ENCODE peak calls at places on chromosomes 5 and 9, in ten cellular contexts. One of them, this sample, is unnamed.

GRCh38 chr9:37575511-37575914 is 667 bp downstream of the FBXO10 start:
- DNase-seq in thyroid gland: no peak
- DNase-seq in left ventricle myocardium inferior: no peak
- DNase-seq in uterus: no peak
- DNase-seq in A549: no peak
- DNase-seq in OCI-LY7: peak; percentile 57
- DNase-seq in right cardiac atrium: no peak
- DNase-seq in CD8-positive, alpha-beta memory T cell: no peak
- DNase-seq in foreskin keratinocyte: no peak
- DNase-seq in heart right ventricle: no peak
- DNase-seq in this sample: no peak

GRCh38 chr5:159547466-159548195 is 217.3 kb upstream of the IL12B start:
- DNase-seq in right cardiac atrium: no peak
- DNase-seq in thyroid gland: no peak
- DNase-seq in heart right ventricle: no peak
- DNase-seq in OCI-LY7: no peak
- DNase-seq in CD8-positive, alpha-beta memory T cell: no peak
- DNase-seq in foreskin keratinocyte: no peak
- DNase-seq in uterus: no peak
- DNase-seq in left ventricle myocardium inferior: no peak
- DNase-seq in A549: no peak
- DNase-seq in this sample: no peak

GRCh38 chr5:33272288-33272687 is 168.5 kb upstream of the TARS1 start:
- DNase-seq in heart right ventricle: no peak
- DNase-seq in foreskin keratinocyte: peak; percentile 88
- DNase-seq in OCI-LY7: no peak
- DNase-seq in uterus: no peak
- DNase-seq in left ventricle myocardium inferior: no peak
- DNase-seq in right cardiac atrium: no peak
- DNase-seq in CD8-positive, alpha-beta memory T cell: no peak
- DNase-seq in thyroid gland: no peak
- DNase-seq in A549: peak; percentile 57
- DNase-seq in this sample: no peak

GRCh38 chr9:11893331-11893730 is 799.9 kb upstream of the TYRP1 start:
- DNase-seq in CD8-positive, alpha-beta memory T cell: no peak
- DNase-seq in uterus: no peak
- DNase-seq in left ventricle myocardium inferior: no peak
- DNase-seq in foreskin keratinocyte: no peak
- DNase-seq in right cardiac atrium: no peak
- DNase-seq in A549: no peak
- DNase-seq in OCI-LY7: no peak
- DNase-seq in heart right ventricle: no peak
- DNase-seq in thyroid gland: no peak
- DNase-seq in this sample: no peak

GRCh38 chr5:123482258-123482657 is 29.7 kb upstream of the CSNK1G3 start:
- DNase-seq in heart right ventricle: no peak
- DNase-seq in thyroid gland: no peak
- DNase-seq in CD8-positive, alpha-beta memory T cell: no peak
- DNase-seq in foreskin keratinocyte: no peak
- DNase-seq in right cardiac atrium: no peak
- DNase-seq in A549: no peak
- DNase-seq in left ventricle myocardium inferior: no peak
- DNase-seq in OCI-LY7: no peak
- DNase-seq in uterus: no peak
- DNase-seq in this sample: no peak

GRCh38 chr9:4344946-4345345 is 45.1 kb upstream of the GLIS3 start:
- DNase-seq in A549: no peak
- DNase-seq in uterus: no peak
- DNase-seq in left ventricle myocardium inferior: no peak
- DNase-seq in CD8-positive, alpha-beta memory T cell: no peak
- DNase-seq in foreskin keratinocyte: peak; percentile 84
- DNase-seq in OCI-LY7: no peak
- DNase-seq in heart right ventricle: no peak
- DNase-seq in right cardiac atrium: no peak
- DNase-seq in thyroid gland: no peak
- DNase-seq in this sample: no peak

GRCh38 chr5:173829826-173830225 is 58.3 kb upstream of the CPEB4 start:
- DNase-seq in CD8-positive, alpha-beta memory T cell: no peak
- DNase-seq in uterus: no peak
- DNase-seq in heart right ventricle: no peak
- DNase-seq in right cardiac atrium: no peak
- DNase-seq in foreskin keratinocyte: peak; percentile 18
- DNase-seq in thyroid gland: peak; percentile 85
- DNase-seq in OCI-LY7: peak; percentile 80
- DNase-seq in left ventricle myocardium inferior: no peak
- DNase-seq in A549: no peak
- DNase-seq in this sample: no peak

GRCh38 chr5:179801304-179802206 is 5.1 kb downstream of the MGAT4B start:
- DNase-seq in heart right ventricle: peak; percentile 70
- DNase-seq in A549: peak; percentile 82
- DNase-seq in OCI-LY7: peak; percentile 64
- DNase-seq in left ventricle myocardium inferior: peak; percentile 74
- DNase-seq in right cardiac atrium: peak; percentile 91
- DNase-seq in CD8-positive, alpha-beta memory T cell: peak; percentile 85
- DNase-seq in foreskin keratinocyte: no peak
- DNase-seq in thyroid gland: peak; percentile 92
- DNase-seq in uterus: peak; percentile 75
- DNase-seq in this sample: no peak

GRCh38 chr9:86946712-86947145 is 577 bp downstream of the GAS1 start:
- DNase-seq in left ventricle myocardium inferior: peak; percentile 49
- DNase-seq in right cardiac atrium: peak; percentile 87
- DNase-seq in OCI-LY7: no peak
- DNase-seq in uterus: peak; percentile 61
- DNase-seq in CD8-positive, alpha-beta memory T cell: peak; percentile 59
- DNase-seq in heart right ventricle: peak; percentile 47
- DNase-seq in foreskin keratinocyte: no peak
- DNase-seq in A549: peak; percentile 8
- DNase-seq in thyroid gland: peak; percentile 56
- DNase-seq in this sample: peak; percentile 70

GRCh38 chr9:86943871-86944240 is 3.5 kb downstream of the GAS1 start:
- DNase-seq in left ventricle myocardium inferior: no peak
- DNase-seq in CD8-positive, alpha-beta memory T cell: no peak
- DNase-seq in right cardiac atrium: no peak
- DNase-seq in thyroid gland: no peak
- DNase-seq in heart right ventricle: no peak
- DNase-seq in OCI-LY7: no peak
- DNase-seq in uterus: no peak
- DNase-seq in foreskin keratinocyte: no peak
- DNase-seq in A549: no peak
- DNase-seq in this sample: no peak

GRCh38 chr9:86943223-86943870 is 4.0 kb downstream of the GAS1 start:
- DNase-seq in left ventricle myocardium inferior: no peak
- DNase-seq in foreskin keratinocyte: no peak
- DNase-seq in right cardiac atrium: peak; percentile 57
- DNase-seq in thyroid gland: peak; percentile 15
- DNase-seq in A549: no peak
- DNase-seq in heart right ventricle: no peak
- DNase-seq in OCI-LY7: no peak
- DNase-seq in CD8-positive, alpha-beta memory T cell: no peak
- DNase-seq in uterus: no peak
- DNase-seq in this sample: no peak

GRCh38 chr9:86945868-86946711 is 1.2 kb downstream of the GAS1 start:
- DNase-seq in CD8-positive, alpha-beta memory T cell: peak; percentile 80
- DNase-seq in OCI-LY7: peak; percentile 6
- DNase-seq in foreskin keratinocyte: no peak
- DNase-seq in heart right ventricle: peak; percentile 52
- DNase-seq in left ventricle myocardium inferior: peak; percentile 65
- DNase-seq in uterus: peak; percentile 45
- DNase-seq in A549: peak; percentile 45
- DNase-seq in right cardiac atrium: peak; percentile 90
- DNase-seq in thyroid gland: peak; percentile 71
- DNase-seq in this sample: peak; percentile 75

GRCh38 chr9:86944974-86945867 is 2.1 kb downstream of the GAS1 start:
- DNase-seq in heart right ventricle: peak; percentile 17
- DNase-seq in uterus: no peak
- DNase-seq in right cardiac atrium: no peak
- DNase-seq in CD8-positive, alpha-beta memory T cell: no peak
- DNase-seq in left ventricle myocardium inferior: no peak
- DNase-seq in foreskin keratinocyte: no peak
- DNase-seq in A549: no peak
- DNase-seq in OCI-LY7: no peak
- DNase-seq in thyroid gland: no peak
- DNase-seq in this sample: no peak
- H3K4me1 ChIP-seq in heart right ventricle: peaks cover 9% of the 10 kb centered on the region
- H3K4me1 ChIP-seq in uterus: no peaks in the 10 kb centered on the region
- H3K4me1 ChIP-seq in right cardiac atrium: no peaks in the 10 kb centered on the region
- H3K4me1 ChIP-seq in CD8-positive, alpha-beta memory T cell: peaks cover 15% of the 10 kb centered on the region
- H3K4me1 ChIP-seq in left ventricle myocardium inferior: peaks cover 37% of the 10 kb centered on the region
- H3K4me1 ChIP-seq in foreskin keratinocyte: no peaks in the 10 kb centered on the region
- H3K4me1 ChIP-seq in A549: peaks cover 10% of the 10 kb centered on the region
- H3K4me1 ChIP-seq in OCI-LY7: peaks cover 4% of the 10 kb centered on the region
- H3K4me1 ChIP-seq in thyroid gland: peaks cover 13% of the 10 kb centered on the region
- H3K4me1 ChIP-seq in this sample: peaks cover 26% of the 10 kb centered on the region

GRCh38 chr9:92236915-92237314 is 56.6 kb downstream of the IARS1 start:
- DNase-seq in CD8-positive, alpha-beta memory T cell: no peak
- DNase-seq in OCI-LY7: no peak
- DNase-seq in A549: no peak
- DNase-seq in foreskin keratinocyte: no peak
- DNase-seq in right cardiac atrium: no peak
- DNase-seq in thyroid gland: no peak
- DNase-seq in uterus: no peak
- DNase-seq in left ventricle myocardium inferior: no peak
- DNase-seq in heart right ventricle: no peak
- DNase-seq in this sample: no peak

GRCh38 chr9:92242115-92242778 is 51.2 kb downstream of the IARS1 start:
- DNase-seq in OCI-LY7: no peak
- DNase-seq in heart right ventricle: no peak
- DNase-seq in foreskin keratinocyte: no peak
- DNase-seq in A549: peak; percentile 18
- DNase-seq in CD8-positive, alpha-beta memory T cell: no peak
- DNase-seq in uterus: peak; percentile 22
- DNase-seq in left ventricle myocardium inferior: no peak
- DNase-seq in right cardiac atrium: no peak
- DNase-seq in thyroid gland: peak; percentile 27
- DNase-seq in this sample: no peak

GRCh38 chr9:92232190-92232589 is 61.3 kb downstream of the IARS1 start:
- DNase-seq in thyroid gland: no peak
- DNase-seq in left ventricle myocardium inferior: no peak
- DNase-seq in A549: no peak
- DNase-seq in OCI-LY7: no peak
- DNase-seq in foreskin keratinocyte: no peak
- DNase-seq in CD8-positive, alpha-beta memory T cell: no peak
- DNase-seq in uterus: no peak
- DNase-seq in heart right ventricle: no peak
- DNase-seq in right cardiac atrium: no peak
- DNase-seq in this sample: no peak

GRCh38 chr9:92234503-92234902 is 59.0 kb downstream of the IARS1 start:
- DNase-seq in CD8-positive, alpha-beta memory T cell: no peak
- DNase-seq in right cardiac atrium: no peak
- DNase-seq in foreskin keratinocyte: no peak
- DNase-seq in uterus: no peak
- DNase-seq in OCI-LY7: no peak
- DNase-seq in thyroid gland: peak; percentile 30
- DNase-seq in left ventricle myocardium inferior: no peak
- DNase-seq in A549: no peak
- DNase-seq in heart right ventricle: no peak
- DNase-seq in this sample: no peak

DNA sequence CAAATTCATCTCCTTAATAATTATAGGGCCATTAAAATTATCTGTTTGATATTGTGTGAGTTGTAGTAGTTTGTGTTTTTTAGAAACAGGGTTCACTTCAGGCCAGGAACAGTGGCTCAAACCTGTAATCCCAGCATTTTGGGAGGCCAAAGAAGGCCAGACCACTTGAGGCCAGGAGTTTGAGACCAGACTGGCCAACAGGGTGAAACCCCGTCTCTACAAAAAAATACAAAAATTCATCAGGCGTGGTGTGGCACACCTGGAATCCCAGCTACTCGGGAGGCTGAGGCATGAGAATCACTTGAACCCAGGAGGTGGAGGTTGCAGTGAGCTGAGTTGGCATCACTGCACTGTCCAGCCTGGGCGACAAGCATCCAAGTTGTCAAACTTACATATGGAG is 57.0 kb downstream of the IARS1 start:
- DNase-seq in CD8-positive, alpha-beta memory T cell: no peak
- DNase-seq in left ventricle myocardium inferior: no peak
- DNase-seq in thyroid gland: no peak
- DNase-seq in uterus: no peak
- DNase-seq in right cardiac atrium: no peak
- DNase-seq in foreskin keratinocyte: no peak
- DNase-seq in heart right ventricle: no peak
- DNase-seq in OCI-LY7: no peak
- DNase-seq in A549: no peak
- DNase-seq in this sample: no peak
- H3K4me1 ChIP-seq in CD8-positive, alpha-beta memory T cell: no peaks in the 10 kb centered on the region
- H3K4me1 ChIP-seq in left ventricle myocardium inferior: no peaks in the 10 kb centered on the region
- H3K4me1 ChIP-seq in thyroid gland: no peaks in the 10 kb centered on the region
- H3K4me1 ChIP-seq in uterus: no peaks in the 10 kb centered on the region
- H3K4me1 ChIP-seq in right cardiac atrium: no peaks in the 10 kb centered on the region
- H3K4me1 ChIP-seq in foreskin keratinocyte: no peaks in the 10 kb centered on the region
- H3K4me1 ChIP-seq in heart right ventricle: no peaks in the 10 kb centered on the region
- H3K4me1 ChIP-seq in OCI-LY7: no peaks in the 10 kb centered on the region
- H3K4me1 ChIP-seq in A549: no peaks in the 10 kb centered on the region
- H3K4me1 ChIP-seq in this sample: no peaks in the 10 kb centered on the region

GRCh38 chr9:128638580-128638979 is 18.1 kb downstream of the DYNC2I2 start:
- DNase-seq in A549: no peak
- DNase-seq in left ventricle myocardium inferior: no peak
- DNase-seq in right cardiac atrium: no peak
- DNase-seq in CD8-positive, alpha-beta memory T cell: no peak
- DNase-seq in uterus: no peak
- DNase-seq in thyroid gland: no peak
- DNase-seq in heart right ventricle: no peak
- DNase-seq in foreskin keratinocyte: no peak
- DNase-seq in OCI-LY7: no peak
- DNase-seq in this sample: no peak

GRCh38 chr9:128640626-128641025 is 16.0 kb downstream of the DYNC2I2 start:
- DNase-seq in CD8-positive, alpha-beta memory T cell: no peak
- DNase-seq in heart right ventricle: no peak
- DNase-seq in uterus: no peak
- DNase-seq in A549: no peak
- DNase-seq in OCI-LY7: no peak
- DNase-seq in left ventricle myocardium inferior: no peak
- DNase-seq in thyroid gland: no peak
- DNase-seq in foreskin keratinocyte: no peak
- DNase-seq in right cardiac atrium: peak; percentile 40
- DNase-seq in this sample: no peak

GRCh38 chr9:128642675-128643074 is 14.0 kb downstream of the DYNC2I2 start:
- DNase-seq in left ventricle myocardium inferior: no peak
- DNase-seq in OCI-LY7: peak; percentile 17
- DNase-seq in CD8-positive, alpha-beta memory T cell: no peak
- DNase-seq in A549: no peak
- DNase-seq in heart right ventricle: no peak
- DNase-seq in foreskin keratinocyte: no peak
- DNase-seq in thyroid gland: no peak
- DNase-seq in uterus: no peak
- DNase-seq in right cardiac atrium: peak; percentile 21
- DNase-seq in this sample: no peak

DNA sequence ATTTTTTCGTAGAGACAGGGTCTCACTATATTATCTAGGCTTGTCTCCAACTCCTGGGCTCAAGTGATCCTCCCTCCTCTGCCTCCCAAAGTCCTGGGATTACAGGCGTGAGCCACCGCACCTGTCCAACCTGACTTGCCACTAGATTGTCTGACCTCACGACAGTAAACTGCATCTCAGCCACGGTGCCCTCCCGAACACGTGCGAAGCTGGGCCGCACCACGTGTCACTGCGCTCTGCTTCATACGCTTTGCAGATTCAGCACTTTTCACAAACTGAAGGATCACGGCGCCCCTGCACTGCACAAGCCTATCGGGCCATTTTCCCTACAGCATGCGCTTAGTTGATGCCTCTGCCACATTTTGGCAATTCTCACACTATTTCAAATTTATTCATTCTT is 12.2 kb downstream of the DYNC2I2 start:
- DNase-seq in foreskin keratinocyte: no peak
- DNase-seq in right cardiac atrium: peak; percentile 40
- DNase-seq in OCI-LY7: no peak
- DNase-seq in CD8-positive, alpha-beta memory T cell: no peak
- DNase-seq in A549: no peak
- DNase-seq in uterus: no peak
- DNase-seq in thyroid gland: no peak
- DNase-seq in heart right ventricle: no peak
- DNase-seq in left ventricle myocardium inferior: no peak
- DNase-seq in this sample: no peak
- H3K4me1 ChIP-seq in foreskin keratinocyte: no peaks in the 10 kb centered on the region
- H3K4me1 ChIP-seq in right cardiac atrium: no peaks in the 10 kb centered on the region
- H3K4me1 ChIP-seq in OCI-LY7: peaks cover 33% of the 10 kb centered on the region
- H3K4me1 ChIP-seq in CD8-positive, alpha-beta memory T cell: no peaks in the 10 kb centered on the region
- H3K4me1 ChIP-seq in A549: peaks cover 14% of the 10 kb centered on the region
- H3K4me1 ChIP-seq in uterus: no peaks in the 10 kb centered on the region
- H3K4me1 ChIP-seq in thyroid gland: no peaks in the 10 kb centered on the region
- H3K4me1 ChIP-seq in heart right ventricle: no peaks in the 10 kb centered on the region
- H3K4me1 ChIP-seq in left ventricle myocardium inferior: no peaks in the 10 kb centered on the region
- H3K4me1 ChIP-seq in this sample: no peaks in the 10 kb centered on the region

GRCh38 chr5:56330806-56331205 is 97.7 kb upstream of the ANKRD55 start:
- DNase-seq in foreskin keratinocyte: no peak
- DNase-seq in right cardiac atrium: peak; percentile 31
- DNase-seq in thyroid gland: no peak
- DNase-seq in A549: no peak
- DNase-seq in OCI-LY7: no peak
- DNase-seq in CD8-positive, alpha-beta memory T cell: no peak
- DNase-seq in heart right ventricle: peak; percentile 31
- DNase-seq in uterus: no peak
- DNase-seq in left ventricle myocardium inferior: no peak
- DNase-seq in this sample: no peak
- H3K4me1 ChIP-seq in foreskin keratinocyte: peaks cover 24% of the 10 kb centered on the region
- H3K4me1 ChIP-seq in right cardiac atrium: no peaks in the 10 kb centered on the region
- H3K4me1 ChIP-seq in thyroid gland: peaks cover 8% of the 10 kb centered on the region
- H3K4me1 ChIP-seq in A549: peaks cover 14% of the 10 kb centered on the region
- H3K4me1 ChIP-seq in OCI-LY7: peaks cover 11% of the 10 kb centered on the region
- H3K4me1 ChIP-seq in CD8-positive, alpha-beta memory T cell: peaks cover 55% of the 10 kb centered on the region
- H3K4me1 ChIP-seq in heart right ventricle: peaks cover 17% of the 10 kb centered on the region
- H3K4me1 ChIP-seq in uterus: no peaks in the 10 kb centered on the region
- H3K4me1 ChIP-seq in left ventricle myocardium inferior: peaks cover 30% of the 10 kb centered on the region
- H3K4me1 ChIP-seq in this sample: no peaks in the 10 kb centered on the region

This sample was measured in DND-41.